ENCODE peak calls at places on chromosomes 3 and 15, in four cellular contexts. U is prostate gland, G is SIG-M5, B is AG08396. V is an unnamed sample.

GRCh38 chr15:78237146-78237545 is 2.8 kb upstream of the ACSBG1 start:
- DNase-seq in B (no peak), U (no peak), G (no peak), V (no peak)

GRCh38 chr3:157282261-157283191 is 122.6 kb upstream of the CCNL1 start:
- DNase-seq in B (peak; percentile 47), U (no peak), G (no peak), V (no peak)

GRCh38 chr3:128971421-128971820 is 22.5 kb downstream of the CFAP92 start:
- DNase-seq in G (no peak), B (no peak), U (no peak), V (no peak)

GRCh38 chr3:32816439-32817194 is 1.2 kb upstream of the TRIM71 start:
- DNase-seq in B (peak; percentile 53), U (no peak), G (no peak), V (peak; percentile 14)

GRCh38 chr3:191376742-191377141 is 46.4 kb upstream of the UTS2B start:
- DNase-seq in B (peak; percentile 43), U (no peak), G (no peak), V (no peak)

GRCh38 chr3:44942202-44942921 is 33.6 kb downstream of the ZDHHC3 start:
- DNase-seq in G (no peak), B (peak; percentile 68), U (no peak), V (no peak)

GRCh38 chr3:63441262-63441661 is 163.2 kb downstream of the SYNPR start:
- DNase-seq in U (no peak), B (no peak), G (no peak), V (no peak)

GRCh38 chr3:30770387-30770786 is 124.1 kb downstream of the GADL1 start:
- DNase-seq in G (no peak), U (no peak), B (peak; percentile 83), V (no peak)

GRCh38 chr3:154122912-154123559 is 1.8 kb downstream of the ARHGEF26 start:
- DNase-seq in G (no peak), B (peak; percentile 39), U (peak; percentile 7), V (no peak)

GRCh38 chr3:63494646-63495045 is 157.8 kb upstream of the SNTN start:
- DNase-seq in B (no peak), U (no peak), G (no peak), V (no peak)

V was measured in HL-60.